ENCODE peak calls at places on chromosome 6, in eight cellular contexts. U is caudate nucleus, F is stomach, B is IMR-90, X is cardiac muscle cell, P is PC-3, L is adrenal gland, M is breast epithelium. C is an unnamed sample.
A peak's percentile ranks its signal among the peaks of the same experiment; 100 is the strongest.

GRCh38 chr6:33197431-33198048 is 2.9 kb downstream of the RXRB start:
- DNase-seq in U (peak; percentile 19), F (peak; percentile 76), B (peak; percentile 56), X (peak; percentile 82), P (peak; percentile 73), L (peak; percentile 78), M (no peak), C (no peak)

GRCh38 chr6:151576658-151577057 is 82.8 kb downstream of the CCDC170 start:
- DNase-seq in U (no peak), F (no peak), B (no peak), X (no peak), P (peak; percentile 20), L (no peak), M (no peak), C (no peak)

GRCh38 chr6:35084041-35084491 is 57.1 kb downstream of the TCP11 start:
- DNase-seq in U (peak; percentile 21), F (no peak), B (no peak), X (no peak), P (no peak), L (no peak), M (no peak), C (peak; percentile 54)

GRCh38 chr6:71107935-71108420 is 151.1 kb upstream of the B3GAT2 start:
- DNase-seq in U (no peak), F (no peak), B (peak; percentile 71), X (peak; percentile 81), P (no peak), L (no peak), M (no peak), C (no peak)

GRCh38 chr6:107179004-107179403 is 63.7 kb upstream of the BEND3 start:
- DNase-seq in U (no peak), F (no peak), B (peak; percentile 8), X (peak; percentile 32), P (peak; percentile 20), L (no peak), M (no peak), C (no peak)

GRCh38 chr6:142482249-142482648 is 180.4 kb downstream of the ADGRG6 start:
- DNase-seq in U (no peak), F (no peak), B (peak; percentile 14), X (no peak), P (no peak), L (no peak), M (no peak), C (no peak)

GRCh38 chr6:40996591-40997247 is 42.3 kb downstream of the UNC5CL start:
- DNase-seq in U (no peak), F (peak; percentile 28), B (peak; percentile 17), X (peak; percentile 38), P (peak; percentile 23), L (peak; percentile 26), M (no peak), C (no peak)

GRCh38 chr6:163820745-163821456 is 406.4 kb downstream of the QKI start:
- DNase-seq in U (no peak), F (no peak), B (no peak), X (no peak), P (no peak), L (no peak), M (no peak), C (no peak)

GRCh38 chr6:160781298-160781697 is 79.3 kb downstream of the PLG start:
- DNase-seq in U (no peak), F (no peak), B (no peak), X (no peak), P (no peak), L (no peak), M (no peak), C (no peak)

GRCh38 chr6:151002562-151002961 is 137.1 kb downstream of the MTHFD1L start:
- DNase-seq in U (no peak), F (no peak), B (peak; percentile 78), X (peak; percentile 75), P (no peak), L (no peak), M (no peak), C (no peak)

GRCh38 chr6:42105714-42106662 is 36.4 kb downstream of the C6orf132 start:
- DNase-seq in U (no peak), F (no peak), B (no peak), X (no peak), P (no peak), L (no peak), M (no peak), C (no peak)

GRCh38 chr6:118971682-118972081 is 36.7 kb upstream of the MCM9 start:
- DNase-seq in U (no peak), F (no peak), B (no peak), X (no peak), P (no peak), L (no peak), M (no peak), C (no peak)

GRCh38 chr6:129031051-129031599 is 148.2 kb downstream of the LAMA2 start:
- DNase-seq in U (no peak), F (no peak), B (peak; percentile 60), X (peak; percentile 77), P (peak; percentile 17), L (no peak), M (no peak), C (no peak)

DNA sequence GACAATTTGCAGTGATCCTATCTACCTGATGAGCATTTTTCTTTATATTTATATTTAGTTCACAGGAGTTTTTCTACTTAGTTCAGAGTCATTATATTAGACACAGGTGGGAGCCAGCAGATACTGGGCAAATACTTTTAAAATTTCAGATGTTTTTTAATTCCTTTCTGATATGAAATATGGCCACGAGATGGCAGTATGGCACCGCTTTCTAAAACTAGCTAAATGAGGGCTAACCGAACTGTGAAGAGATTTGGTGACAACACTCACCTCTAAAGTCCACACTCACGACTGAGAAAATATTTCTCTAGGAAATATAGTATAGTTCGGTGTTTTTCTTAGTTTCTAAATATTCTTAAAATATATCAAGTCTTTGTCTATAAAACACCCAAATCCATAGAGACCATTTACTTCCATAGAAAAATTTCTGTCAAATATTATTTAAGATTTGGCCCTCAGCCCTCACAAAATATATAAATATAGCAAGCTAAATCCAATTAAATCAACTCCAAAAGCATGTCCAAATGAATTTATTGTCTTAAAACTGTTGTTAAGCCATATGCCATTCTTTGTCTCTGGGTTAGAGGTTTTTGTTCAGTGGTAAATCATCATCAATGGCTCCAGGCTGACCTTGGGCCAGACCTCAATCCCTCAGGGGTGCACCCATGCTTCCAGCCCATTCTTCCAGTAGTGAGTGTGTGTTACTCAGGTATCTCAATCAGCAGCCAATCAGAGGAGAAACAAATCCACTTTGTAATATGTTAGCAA is 63.6 kb downstream of the HUS1B start:
- DNase-seq in U (no peak), F (peak; percentile 58), B (peak; percentile 56), X (peak; percentile 70), P (peak; percentile 82), L (peak; percentile 43), M (no peak), C (peak; percentile 11)
- H3K27ac ChIP-seq in U (no peak overlapping the region), F (peak overlapping the region; percentile 12), B (no peak overlapping the region), X (no peak overlapping the region), P (no peak overlapping the region), L (no peak overlapping the region), M (no peak overlapping the region), C (no peak overlapping the region)

DNA sequence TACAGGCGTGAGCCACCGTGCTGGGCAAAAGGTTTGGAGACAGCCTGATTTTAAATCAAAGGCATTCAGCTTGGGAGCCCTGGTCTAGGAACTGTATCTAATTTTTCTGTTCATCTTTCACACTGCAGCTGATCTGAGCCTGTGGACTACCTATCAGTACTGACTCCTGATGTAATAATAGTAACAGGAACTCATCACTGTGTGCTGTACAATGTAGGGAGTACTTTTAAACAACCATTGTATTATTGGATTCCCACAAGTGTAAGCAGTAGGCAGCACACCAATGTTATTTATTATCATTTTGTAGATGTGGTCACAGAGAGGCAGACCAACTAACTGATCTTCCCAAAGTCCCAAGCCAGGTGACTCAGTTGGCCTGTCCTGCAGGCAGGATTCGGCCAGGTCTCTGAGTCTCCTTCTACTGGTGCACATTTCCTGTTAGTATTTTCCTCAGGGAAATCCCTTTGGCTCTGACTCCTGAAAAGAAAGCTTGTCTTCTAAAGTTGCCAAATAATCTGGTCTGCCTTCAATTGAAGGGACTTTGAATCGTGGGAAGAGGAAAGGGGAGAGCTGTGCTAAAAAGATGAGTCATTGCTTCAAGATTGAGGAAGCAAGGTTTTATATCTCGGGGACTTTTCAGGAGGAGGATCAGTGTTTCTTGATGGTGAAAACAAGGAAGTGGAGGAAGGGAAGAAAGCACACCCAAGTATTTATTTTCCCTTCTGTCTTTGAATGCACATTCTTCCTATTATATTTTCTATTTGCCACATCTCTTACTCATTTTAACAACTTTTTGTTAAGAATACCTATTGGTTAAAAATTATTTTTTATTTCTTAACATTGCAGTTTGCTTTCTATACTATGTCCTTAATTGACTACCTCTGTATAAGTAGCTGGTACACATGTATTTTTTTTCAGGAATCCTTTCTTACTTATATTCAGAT is 14.6 kb upstream of the IFNGR1 start:
- DNase-seq in U (no peak), F (no peak), B (peak; percentile 91), X (peak; percentile 95), P (peak; percentile 71), L (no peak), M (no peak), C (no peak)
- H3K27ac ChIP-seq in U (peak overlapping the region; percentile 37), F (peak overlapping the region; percentile 41), B (no peak overlapping the region), X (no peak overlapping the region), P (peak overlapping the region; percentile 99), L (peak overlapping the region; percentile 10), M (peak overlapping the region; percentile 76), C (peak overlapping the region; percentile 15)

DNA sequence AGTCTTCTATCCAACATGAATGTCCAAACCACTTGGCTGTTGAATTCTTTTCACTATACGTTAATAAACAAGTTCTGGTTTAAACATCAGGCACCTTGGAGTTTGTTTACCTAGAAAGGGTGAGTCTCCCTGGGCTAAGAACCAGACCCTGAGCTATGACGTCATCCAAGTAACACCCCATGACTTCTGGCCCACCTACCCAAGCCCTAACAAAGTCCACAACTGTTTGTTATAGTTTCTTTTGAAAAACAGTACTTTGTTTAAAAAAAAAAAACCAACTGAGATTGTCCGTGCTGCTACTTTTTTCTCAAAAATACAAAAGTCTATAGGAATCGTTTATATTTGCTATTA is 146.9 kb upstream of the BEND6 start:
- DNase-seq in U (no peak), F (no peak), B (peak; percentile 81), X (no peak), P (peak; percentile 43), L (no peak), M (no peak), C (no peak)
- H3K27ac ChIP-seq in U (no peak overlapping the region), F (no peak overlapping the region), B (peak overlapping the region; percentile 54), X (no peak overlapping the region), P (peak overlapping the region; percentile 22), L (no peak overlapping the region), M (no peak overlapping the region), C (no peak overlapping the region)

GRCh38 chr6:99846021-99846420 is 148.0 kb downstream of the MCHR2 start:
- DNase-seq in U (no peak), F (no peak), B (no peak), X (no peak), P (no peak), L (no peak), M (no peak), C (no peak)

GRCh38 chr6:99836471-99836870 is 157.6 kb downstream of the MCHR2 start:
- DNase-seq in U (no peak), F (no peak), B (peak; percentile 44), X (no peak), P (peak; percentile 30), L (no peak), M (no peak), C (no peak)

GRCh38 chr6:99838607-99839006 is 155.4 kb downstream of the MCHR2 start:
- DNase-seq in U (no peak), F (no peak), B (no peak), X (no peak), P (no peak), L (no peak), M (no peak), C (no peak)

DNA sequence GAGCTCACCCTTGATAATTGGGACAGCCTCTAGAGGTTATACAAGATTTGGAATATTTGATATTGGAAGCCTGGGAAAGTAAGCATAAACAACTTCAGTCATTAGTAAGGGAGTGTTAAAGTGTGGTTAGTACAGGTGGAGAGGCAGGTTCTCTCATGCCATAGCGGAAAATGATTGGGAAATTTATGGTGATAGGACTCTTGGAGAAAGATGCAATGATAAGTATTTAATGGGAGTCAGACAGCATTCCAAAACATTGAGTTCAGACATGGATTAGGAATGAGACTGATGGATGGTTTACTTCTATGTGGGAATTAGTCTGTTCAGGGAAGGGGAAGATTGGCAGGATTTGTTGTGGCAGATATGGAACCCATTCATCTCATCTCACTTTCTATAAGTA is 152.7 kb downstream of the MCHR2 start:
- DNase-seq in U (no peak), F (no peak), B (no peak), X (no peak), P (no peak), L (no peak), M (no peak), C (no peak)
- H3K27ac ChIP-seq in U (no peak overlapping the region), F (no peak overlapping the region), B (no peak overlapping the region), X (no peak overlapping the region), P (no peak overlapping the region), L (no peak overlapping the region), M (no peak overlapping the region), C (no peak overlapping the region)